ENCODE peak calls at places on chromosomes 6 and 20, in six cellular contexts. D is activated CD8-positive, alpha-beta memory T cell treated with anti-CD3 and anti-CD28 coated beads for 24 hours; V is effector CD4-positive, alpha-beta T cell; R is left ventricle myocardium superior; P is aorta; G is NCI-H2081. T is an unnamed sample.

GRCh38 chr6:112223070-112223861 is 31.1 kb downstream of the LAMA4 start:
- DNase-seq in D (no peak), P (no peak), G (no peak), R (no peak), V (no peak), T (no peak)

GRCh38 chr6:37783025-37783825 is 36.3 kb upstream of the ZFAND3 start:
- DNase-seq in G (no peak), P (no peak), V (no peak), R (peak), D (peak), T (no peak)

GRCh38 chr6:116615937-116616756 is at the start of gene RSPH4A:
- DNase-seq in D (peak), R (peak), P (peak), G (peak), V (peak), T (peak)

GRCh38 chr6:86856937-86857563 is 80.3 kb upstream of the HTR1E start:
- DNase-seq in G (peak), R (no peak), V (no peak), P (no peak), D (no peak), T (no peak)

GRCh38 chr20:1118004-1118335 is 432 bp upstream of the PSMF1 start:
- DNase-seq in R (no peak), D (no peak), V (no peak), P (no peak), G (no peak), T (no peak)

GRCh38 chr6:134424795-134425163 is 106.9 kb upstream of the SGK1 start:
- DNase-seq in R (no peak), D (no peak), G (no peak), V (no peak), P (no peak), T (no peak)

GRCh38 chr6:14882394-14883073 is 363.3 kb upstream of the JARID2 start:
- DNase-seq in V (no peak), G (no peak), P (no peak), R (no peak), D (peak), T (no peak)

GRCh38 chr20:38073307-38074010 is 39.9 kb downstream of the RPRD1B start:
- DNase-seq in V (peak), P (peak), D (no peak), R (peak), G (peak), T (peak)

GRCh38 chr20:57867181-57867803 is 157.5 kb upstream of the PMEPA1 start:
- DNase-seq in V (no peak), R (no peak), G (no peak), P (no peak), D (peak), T (no peak)

GRCh38 chr20:23419995-23420901 is 1.0 kb downstream of the NAPB start:
- DNase-seq in V (peak), D (peak), G (peak), P (peak), R (peak), T (peak)

GRCh38 chr20:10228330-10228729 is 9.7 kb downstream of the SNAP25 start:
- DNase-seq in P (no peak), G (no peak), R (no peak), D (no peak), V (no peak), T (no peak)

GRCh38 chr6:150256618-150257272 is 112.1 kb upstream of the IYD start:
- DNase-seq in G (no peak), V (no peak), D (no peak), P (no peak), R (no peak), T (no peak)

GRCh38 chr6:21395121-21395520 is 198.4 kb upstream of the SOX4 start:
- DNase-seq in G (no peak), D (no peak), P (no peak), V (no peak), R (no peak), T (no peak)

GRCh38 chr6:82741996-82742385 is 323.6 kb downstream of the UBE3D start:
- DNase-seq in R (no peak), G (no peak), D (no peak), P (no peak), V (no peak), T (no peak)

GRCh38 chr6:66496659-66497058 is 789.6 kb upstream of the EYS start:
- DNase-seq in D (no peak), V (no peak), G (peak), R (no peak), P (no peak), T (no peak)

T was measured in Right ventricle myocardium superior.